ENCODE peak calls at places on chromosome 2, in five cellular contexts. Z is GM12878, P is GM12892, Y is SK-N-SH, L is H1. X is an unnamed sample.

GRCh38 chr2:229235136-229235914 is 35.8 kb downstream of the PID1 start:
- DNase-seq in Z (no peak), P (no peak), Y (no peak), L (peak; percentile 48), X (no peak)

GRCh38 chr2:69766014-69766413 is 24.1 kb downstream of the ANXA4 start:
- DNase-seq in Z (no peak), P (no peak), Y (no peak), L (no peak), X (no peak)

GRCh38 chr2:44582363-44583008 is 220.7 kb downstream of the CAMKMT start:
- DNase-seq in Z (no peak), P (no peak), Y (no peak), L (no peak), X (no peak)

GRCh38 chr2:227052879-227053278 is 111.1 kb downstream of the COL4A4 start:
- DNase-seq in Z (no peak), P (no peak), Y (no peak), L (no peak), X (no peak)

GRCh38 chr2:67574230-67574629 is 177.1 kb downstream of the ETAA1 start:
- DNase-seq in Z (no peak), P (no peak), Y (no peak), L (no peak), X (no peak)

GRCh38 chr2:33859791-33860461 is 260.8 kb upstream of the FAM98A start:
- DNase-seq in Z (no peak), P (no peak), Y (no peak), L (no peak), X (no peak)

GRCh38 chr2:10438688-10439087 is 9.4 kb downstream of the ODC1 start:
- DNase-seq in Z (no peak), P (no peak), Y (no peak), L (no peak), X (no peak)

GRCh38 chr2:222592176-222592575 is 63.7 kb downstream of the FARSB start:
- DNase-seq in Z (no peak), P (no peak), Y (no peak), L (no peak), X (no peak)

GRCh38 chr2:44598731-44599529 is 237.2 kb downstream of the CAMKMT start:
- DNase-seq in Z (no peak), P (no peak), Y (peak; percentile 63), L (no peak), X (no peak)

GRCh38 chr2:62112192-62112591 is 83.7 kb upstream of the B3GNT2 start:
- DNase-seq in Z (no peak), P (no peak), Y (no peak), L (no peak), X (no peak)

GRCh38 chr2:218861645-218862318 is 2.2 kb downstream of the WNT6 start:
- DNase-seq in Z (no peak), P (no peak), Y (no peak), L (no peak), X (peak; percentile 0)

GRCh38 chr2:25251032-25251460 is 82.7 kb upstream of the POMC start:
- DNase-seq in Z (no peak), P (no peak), Y (peak; percentile 80), L (no peak), X (peak; percentile 62)

GRCh38 chr2:74228772-74229171 is 30.4 kb downstream of the MTHFD2 start:
- DNase-seq in Z (no peak), P (no peak), Y (peak; percentile 6), L (no peak), X (no peak)

GRCh38 chr2:153584244-153584643 is 105.7 kb upstream of the RPRM start:
- DNase-seq in Z (no peak), P (no peak), Y (no peak), L (no peak), X (no peak)

GRCh38 chr2:111118455-111119003 is 2.2 kb upstream of the BCL2L11 start:
- DNase-seq in Z (no peak), P (no peak), Y (no peak), L (peak; percentile 63), X (no peak)

GRCh38 chr2:171522057-171522803 is at the start of gene CYBRD1:
- DNase-seq in Z (no peak), P (peak; percentile 61), Y (peak; percentile 78), L (peak; percentile 80), X (peak; percentile 66)

GRCh38 chr2:102735431-102736130 is 26.2 kb upstream of the TMEM182 start:
- DNase-seq in Z (no peak), P (no peak), Y (no peak), L (no peak), X (no peak)

GRCh38 chr2:65944213-65944612 is 490.7 kb upstream of the MEIS1 start:
- DNase-seq in Z (no peak), P (no peak), Y (no peak), L (no peak), X (no peak)

GRCh38 chr2:176419591-176420071 is 150.4 kb downstream of the MTX2 start:
- DNase-seq in Z (no peak), P (no peak), Y (no peak), L (no peak), X (no peak)

GRCh38 chr2:96828436-96828835 is 12.4 kb downstream of the CNNM3 start:
- DNase-seq in Z (no peak), P (no peak), Y (no peak), L (no peak), X (no peak)

GRCh38 chr2:241702405-241703127 is 727 bp downstream of the ING5 start:
- DNase-seq in Z (peak; percentile 37), P (peak; percentile 90), Y (peak; percentile 92), L (peak; percentile 90), X (peak; percentile 93)

GRCh38 chr2:177896587-177896986 is 176.0 kb downstream of the PDE11A start:
- DNase-seq in Z (no peak), P (no peak), Y (no peak), L (no peak), X (no peak)

GRCh38 chr2:142425551-142425950 is 294.7 kb upstream of the LRP1B start:
- DNase-seq in Z (no peak), P (no peak), Y (peak; percentile 16), L (no peak), X (no peak)

GRCh38 chr2:207071820-207072219 is 93.9 kb downstream of the KLF7 start:
- DNase-seq in Z (no peak), P (no peak), Y (no peak), L (no peak), X (no peak)

GRCh38 chr2:194176134-194176533 is 1480.9 kb upstream of the SLC39A10 start:
- DNase-seq in Z (no peak), P (no peak), Y (no peak), L (no peak), X (no peak)

GRCh38 chr2:233235977-233236376 is 15.5 kb upstream of the ATG16L1 start:
- DNase-seq in Z (no peak), P (no peak), Y (no peak), L (peak; percentile 55), X (no peak)

GRCh38 chr2:96502891-96503636 is 2.1 kb downstream of the NEURL3 start:
- DNase-seq in Z (no peak), P (no peak), Y (no peak), L (peak; percentile 40), X (no peak)

GRCh38 chr2:238114851-238115660 is 14.9 kb downstream of the ESPNL start:
- DNase-seq in Z (no peak), P (no peak), Y (no peak), L (no peak), X (no peak)
- TF ChIP-seq TAF1 in Z (no peak), P (no peak), Y (no peak), L (no peak), X (no peak)

GRCh38 chr2:219997341-219997851 is 370.0 kb downstream of the SLC4A3 start:
- DNase-seq in Z (no peak), P (no peak), Y (peak; percentile 2), L (peak; percentile 94), X (no peak)

GRCh38 chr2:220000080-220000479 is 372.6 kb downstream of the SLC4A3 start:
- DNase-seq in Z (no peak), P (no peak), Y (no peak), L (no peak), X (no peak)

GRCh38 chr2:219998714-219999227 is 371.3 kb downstream of the SLC4A3 start:
- DNase-seq in Z (no peak), P (no peak), Y (peak; percentile 4), L (no peak), X (no peak)

GRCh38 chr2:219996366-219996765 is 368.9 kb downstream of the SLC4A3 start:
- DNase-seq in Z (no peak), P (no peak), Y (no peak), L (no peak), X (no peak)

DNA sequence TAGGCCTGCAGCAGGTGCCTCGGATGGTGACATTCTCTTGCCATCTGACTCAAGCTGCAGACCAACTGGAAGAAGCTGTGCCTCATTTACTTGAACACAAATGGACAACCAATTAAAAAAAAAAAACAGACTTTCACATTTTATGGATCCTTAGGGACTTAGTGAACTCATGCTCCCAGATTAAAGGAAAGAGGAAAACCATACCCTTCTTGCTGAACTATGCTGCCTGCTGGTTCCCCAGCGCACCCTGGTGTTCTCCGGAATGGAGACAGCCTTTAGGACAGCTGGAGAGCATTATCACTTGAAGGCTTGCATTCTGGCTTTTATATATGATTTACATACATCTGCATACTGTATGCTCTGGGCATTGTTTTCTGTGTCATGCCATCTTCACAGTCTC is 370.7 kb downstream of the SLC4A3 start:
- DNase-seq in Z (no peak), P (no peak), Y (no peak), L (peak; percentile 51), X (no peak)
- TF ChIP-seq TAF1 in Z (no peak), P (no peak), Y (no peak), L (no peak), X (no peak)

GRCh38 chr2:3487432-3487831 is 31.9 kb downstream of the ADI1 start:
- DNase-seq in Z (no peak), P (no peak), Y (peak; percentile 27), L (no peak), X (no peak)
- TF ChIP-seq TAF1 in Z (no peak), P (no peak), Y (no peak), L (no peak), X (no peak)

GRCh38 chr2:209872675-209873074 is 101.0 kb downstream of the UNC80 start:
- DNase-seq in Z (peak; percentile 0), P (no peak), Y (no peak), L (peak; percentile 50), X (no peak)
- TF ChIP-seq TAF1 in Z (no peak), P (no peak), Y (no peak), L (no peak), X (no peak)

DNA sequence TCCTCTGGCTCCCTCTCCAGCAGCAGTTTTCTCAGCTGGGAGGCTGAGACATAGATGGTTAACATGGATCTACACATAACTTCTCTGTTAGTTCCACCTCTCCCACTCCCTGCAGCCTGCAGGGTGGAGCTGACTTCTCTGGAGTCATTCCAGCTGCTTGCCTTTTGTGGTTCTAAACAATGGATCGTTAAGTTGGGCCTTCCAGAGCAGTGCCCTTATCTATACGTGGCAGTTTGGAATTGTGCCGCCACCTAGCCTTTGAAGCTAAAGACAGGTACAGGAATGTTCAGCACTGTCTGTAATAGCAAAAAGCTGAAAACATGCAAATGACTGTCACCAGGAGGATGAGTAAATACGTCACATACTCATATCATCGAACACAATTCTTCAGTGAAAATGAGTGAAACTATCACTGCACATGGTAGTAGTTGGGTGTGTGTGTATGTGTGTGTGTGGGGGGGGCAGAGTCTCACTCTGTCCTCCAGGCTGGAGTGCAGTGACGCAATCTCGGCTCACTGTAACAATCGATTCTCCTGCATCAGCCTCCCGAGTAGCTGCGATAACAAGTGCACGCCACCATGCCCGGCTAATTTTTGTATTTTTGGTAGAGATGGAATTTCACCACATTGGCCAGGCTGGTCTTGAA is 50.3 kb downstream of the SH2D6 start:
- DNase-seq in Z (no peak), P (no peak), Y (no peak), L (no peak), X (no peak)
- TF ChIP-seq TAF1 in Z (no peak), P (no peak), Y (no peak), L (peak; percentile 33), X (no peak)